ENCODE peak calls at places on chromosome 9, in six cellular contexts. V, S, W, A, H and I are unnamed samples.

GRCh38 chr9:128575921-128576320 is 23.5 kb downstream of the SPTAN1 start:
- DNase-seq in S (no peak), A (no peak), V (no peak), W (no peak), H (no peak), I (no peak)

GRCh38 chr9:113625456-113625855 is 161.9 kb downstream of the RGS3 start:
- DNase-seq in W (no peak), H (no peak), V (no peak), S (no peak), A (no peak), I (no peak)

GRCh38 chr9:17185630-17186029 is 50.8 kb downstream of the CNTLN start:
- DNase-seq in H (no peak), V (no peak), S (no peak), W (no peak), A (no peak), I (no peak)

GRCh38 chr9:134062461-134063087 is 5.3 kb downstream of the BRD3 start:
- DNase-seq in H (no peak), S (no peak), W (no peak), V (no peak), A (no peak), I (no peak)

GRCh38 chr9:137454506-137455360 is 4.4 kb downstream of the NSMF start:
- DNase-seq in W (peak), H (peak), V (peak), S (no peak), A (peak), I (no peak)

GRCh38 chr9:27711241-27711640 is 138.0 kb upstream of the C9orf72 start:
- DNase-seq in S (no peak), H (no peak), V (no peak), A (no peak), W (no peak), I (no peak)

GRCh38 chr9:38073882-38074281 is 4.9 kb upstream of the SHB start:
- DNase-seq in S (no peak), W (no peak), A (no peak), H (no peak), V (no peak), I (no peak)

GRCh38 chr9:113956901-113957777 is 81.0 kb downstream of the ZNF618 start:
- DNase-seq in S (no peak), V (peak), H (no peak), W (no peak), A (peak), I (no peak)